ENCODE peak calls at places on chromosomes 2 and 18, in nine cellular contexts. J is cardiac muscle cell; T is endothelial cell of umbilical vein; I is upper lobe of right lung; K is CD8-positive, alpha-beta T cell; U is neural progenitor cell; O is psoas muscle; W is spleen; C is Panc1. V is an unnamed sample.

GRCh38 chr2:42089340-42089925 is 41.6 kb downstream of the PKDCC start:
- DNase-seq in I (peak; percentile 86), W (peak; percentile 90), J (peak; percentile 59), U (peak; percentile 82), T (peak; percentile 32), K (peak; percentile 60), C (no peak), O (peak; percentile 73), V (peak; percentile 50)

GRCh38 chr2:62305421-62306176 is 109.7 kb downstream of the B3GNT2 start:
- DNase-seq in C (no peak), W (no peak), J (no peak), I (no peak), O (no peak), T (peak; percentile 94), U (no peak), K (peak; percentile 43), V (peak; percentile 15)

GRCh38 chr2:174688079-174688478 is 76.2 kb downstream of the CHRNA1 start:
- DNase-seq in K (no peak), T (peak; percentile 53), C (no peak), W (no peak), I (no peak), U (no peak), J (peak; percentile 62), O (no peak), V (peak; percentile 58)

GRCh38 chr2:74514368-74515270 is at the start of gene TLX2:
- DNase-seq in I (no peak), T (no peak), U (peak; percentile 66), J (no peak), C (no peak), W (peak; percentile 78), O (no peak), K (peak; percentile 20), V (peak; percentile 26)

GRCh38 chr2:219124379-219125110 is 36.1 kb downstream of the NHEJ1 start:
- DNase-seq in I (no peak), U (no peak), W (no peak), K (no peak), C (no peak), O (no peak), J (peak; percentile 80), T (no peak), V (no peak)

GRCh38 chr2:131092409-131093065 is 723 bp downstream of the FAM168B start:
- DNase-seq in O (no peak), W (no peak), I (no peak), J (no peak), U (no peak), T (peak; percentile 36), K (peak; percentile 30), C (no peak), V (no peak)

GRCh38 chr2:37526323-37526722 is 145.1 kb downstream of the CDC42EP3 start:
- DNase-seq in T (no peak), O (no peak), K (no peak), J (no peak), C (no peak), W (no peak), I (no peak), U (no peak), V (no peak)

GRCh38 chr18:49656098-49656591 is 94.3 kb downstream of the LIPG start:
- DNase-seq in U (no peak), I (no peak), J (no peak), O (no peak), C (peak; percentile 79), W (peak; percentile 18), K (no peak), T (no peak), V (no peak)

GRCh38 chr2:38077431-38077769 is 1.4 kb upstream of the CYP1B1 start:
- DNase-seq in T (no peak), U (no peak), C (no peak), I (no peak), K (no peak), W (no peak), J (no peak), O (no peak), V (no peak)

GRCh38 chr2:179578171-179578916 is 283.1 kb downstream of the ZNF385B start:
- DNase-seq in K (no peak), W (no peak), I (no peak), J (no peak), T (no peak), O (no peak), U (no peak), C (no peak), V (no peak)

GRCh38 chr2:138319616-138320015 is 182.0 kb upstream of the SPOPL start:
- DNase-seq in K (no peak), O (no peak), T (no peak), C (no peak), J (no peak), W (no peak), U (no peak), I (no peak), V (no peak)

GRCh38 chr2:239193925-239194687 is 206.7 kb downstream of the HDAC4 start:
- DNase-seq in C (no peak), J (no peak), W (no peak), U (peak; percentile 37), O (no peak), I (peak; percentile 35), T (no peak), K (no peak), V (no peak)

DNA sequence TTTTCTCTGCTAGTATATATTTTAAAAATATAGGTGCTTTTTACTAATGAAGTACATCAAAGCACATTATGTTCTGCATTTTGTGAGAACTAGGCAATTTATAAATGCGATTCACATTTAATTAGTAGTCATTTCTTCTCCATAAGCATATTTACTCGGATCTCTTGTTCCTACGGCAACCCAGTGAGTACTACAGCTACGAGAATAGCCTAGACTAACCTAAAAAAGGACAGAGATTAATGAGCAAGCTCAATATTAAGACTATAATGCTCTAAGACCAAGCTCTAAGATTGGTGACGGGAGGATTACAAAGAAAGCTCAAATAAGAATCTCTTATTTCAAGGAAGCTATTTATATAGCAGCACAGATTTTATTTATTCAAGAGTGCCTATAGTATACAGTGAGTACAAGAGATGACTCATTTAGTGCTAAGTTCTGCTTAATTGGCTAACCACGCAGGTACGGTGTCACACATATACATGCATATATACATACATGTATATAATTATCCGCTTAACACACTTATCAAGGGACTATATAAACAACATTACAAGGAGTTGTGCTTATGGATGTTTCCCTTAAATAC is 364.7 kb downstream of the GPD2 start:
- DNase-seq in O (no peak), I (no peak), C (no peak), J (no peak), W (no peak), T (no peak), U (no peak), K (no peak), V (no peak)
- H3K4me3 ChIP-seq in O (peak overlapping the region; percentile 57), I (no peak overlapping the region), C (no peak overlapping the region), J (no peak overlapping the region), W (no peak overlapping the region), T (no peak overlapping the region), U (no peak overlapping the region), K (no peak overlapping the region), V (no peak overlapping the region)

DNA sequence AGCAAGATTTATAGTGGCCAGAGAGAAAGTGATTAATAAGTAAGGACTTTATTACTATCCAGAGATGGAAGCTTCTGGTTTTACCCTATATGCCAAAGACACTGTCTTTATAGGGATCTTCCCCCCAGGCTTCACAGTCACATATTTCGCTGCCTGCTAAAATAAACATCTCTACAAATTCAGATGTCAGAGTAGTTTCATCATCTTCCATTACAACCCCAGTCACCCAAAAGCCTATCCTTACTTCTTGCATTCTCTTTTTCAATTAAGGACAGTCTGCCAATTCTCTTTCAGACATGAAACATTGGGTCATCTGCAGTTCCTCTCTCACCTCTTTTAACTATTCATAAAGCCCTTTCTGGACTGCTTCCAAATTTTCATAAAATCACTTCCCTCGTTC is 28.3 kb downstream of the CREB1 start:
- DNase-seq in T (no peak), O (no peak), K (no peak), J (peak; percentile 48), U (no peak), I (no peak), W (no peak), C (no peak), V (no peak)
- H3K4me1 ChIP-seq in T (peaks cover 19% of the 10 kb centered on the region), O (peaks cover 45% of the 10 kb centered on the region), K (no peaks in the 10 kb centered on the region), J (peaks cover 10% of the 10 kb centered on the region), U (no peaks in the 10 kb centered on the region), I (peaks cover 16% of the 10 kb centered on the region), W (peaks cover 13% of the 10 kb centered on the region), C (peaks cover 6% of the 10 kb centered on the region), V (peaks cover 6% of the 10 kb centered on the region)

DNA sequence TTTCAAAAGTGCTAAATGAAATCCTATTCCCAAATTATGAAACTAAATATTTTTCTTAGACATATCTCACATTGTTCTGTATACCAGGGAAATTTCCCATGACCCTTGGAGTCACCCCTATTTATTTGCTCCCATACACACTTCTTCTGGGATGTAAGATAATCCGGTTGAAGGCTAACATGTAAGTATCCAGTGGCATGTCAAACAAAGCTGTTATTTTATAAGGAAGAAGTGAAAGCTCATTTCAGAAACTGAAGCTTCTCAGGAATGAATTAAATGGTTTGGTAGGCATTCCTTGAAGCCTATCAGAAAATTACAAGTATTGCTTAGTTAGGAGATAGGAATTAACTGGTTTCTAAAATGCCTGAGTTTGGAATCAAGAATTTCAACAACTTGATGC is 108.6 kb upstream of the RND3 start:
- DNase-seq in T (peak; percentile 69), C (no peak), U (no peak), K (no peak), I (no peak), J (peak; percentile 45), W (no peak), O (no peak), V (no peak)
- H3K27ac ChIP-seq in T (no peak overlapping the region), C (no peak overlapping the region), U (no peak overlapping the region), K (no peak overlapping the region), I (no peak overlapping the region), J (no peak overlapping the region), W (no peak overlapping the region), O (no peak overlapping the region), V (no peak overlapping the region)

GRCh38 chr18:23137788-23138216 is 2.5 kb downstream of the CABLES1 start:
- DNase-seq in J (no peak), W (no peak), I (no peak), C (no peak), K (no peak), O (no peak), U (no peak), T (no peak), V (no peak)
- H3K4me3 ChIP-seq in J (no peak overlapping the region), W (no peak overlapping the region), I (peak overlapping the region; percentile 62), C (peak overlapping the region; percentile 69), K (no peak overlapping the region), O (peak overlapping the region; percentile 72), U (peak overlapping the region; percentile 59), T (peak overlapping the region; percentile 88), V (no peak overlapping the region)

GRCh38 chr2:67729474-67729873 is 332.3 kb downstream of the ETAA1 start:
- DNase-seq in T (no peak), J (no peak), I (no peak), O (no peak), U (no peak), C (no peak), W (no peak), K (no peak), V (no peak)
- H3K4me1 ChIP-seq in T (no peaks in the 10 kb centered on the region), J (no peaks in the 10 kb centered on the region), I (no peaks in the 10 kb centered on the region), O (no peaks in the 10 kb centered on the region), U (peaks cover 25% of the 10 kb centered on the region), C (no peaks in the 10 kb centered on the region), W (no peaks in the 10 kb centered on the region), K (no peaks in the 10 kb centered on the region), V (no peaks in the 10 kb centered on the region)

GRCh38 chr2:233691443-233692433 is 952 bp upstream of the UGT1A6 start:
- DNase-seq in J (no peak), U (no peak), I (no peak), O (no peak), T (no peak), K (no peak), W (no peak), C (no peak), V (no peak)
- H3K27ac ChIP-seq in J (no peak overlapping the region), U (no peak overlapping the region), I (no peak overlapping the region), O (no peak overlapping the region), T (no peak overlapping the region), K (no peak overlapping the region), W (no peak overlapping the region), C (no peak overlapping the region), V (no peak overlapping the region)